ENCODE peak calls at places on chromosomes 1 and 21, in five cellular contexts. P is heart left ventricle, O is A549, H is IMR-90, Q is esophagus squamous epithelium. I is an unnamed sample.

GRCh38 chr1:42163114-42163513 is 1.4 kb downstream of the GUCA2A start:
- DNase-seq in O (no peak), P (no peak), H (no peak), Q (no peak), I (no peak)

GRCh38 chr1:18725231-18725895 is 94.7 kb downstream of the PAX7 start:
- DNase-seq in P (no peak), Q (no peak), H (no peak), O (no peak), I (no peak)

GRCh38 chr1:236795757-236796719 is 946 bp downstream of the MTR start:
- DNase-seq in P (no peak), H (peak), Q (no peak), O (no peak), I (no peak)

GRCh38 chr1:162903246-162903645 is 42.3 kb upstream of the CCDC190 start:
- DNase-seq in P (no peak), O (no peak), H (no peak), Q (no peak), I (no peak)

GRCh38 chr1:183896466-183897026 is 91.6 kb downstream of the RGL1 start:
- DNase-seq in Q (no peak), H (peak), O (no peak), P (no peak), I (no peak)

GRCh38 chr1:33036051-33036525 is 595 bp downstream of the AK2 start:
- DNase-seq in P (no peak), Q (no peak), H (peak), O (peak), I (no peak)

GRCh38 chr1:214573386-214574358 is 22.3 kb upstream of the PTPN14 start:
- DNase-seq in O (no peak), Q (no peak), P (no peak), H (no peak), I (peak)

GRCh38 chr1:179637211-179637860 is 45.7 kb downstream of the TDRD5 start:
- DNase-seq in O (no peak), Q (no peak), P (no peak), H (no peak), I (no peak)

GRCh38 chr1:37949524-37950152 is 2.8 kb upstream of the INPP5B start:
- DNase-seq in H (no peak), P (no peak), Q (no peak), O (no peak), I (no peak)

GRCh38 chr1:64822621-64823020 is 77.7 kb downstream of the RAVER2 start:
- DNase-seq in P (no peak), Q (no peak), H (peak), O (no peak), I (no peak)

GRCh38 chr1:160711528-160712311 is at the start of gene CD48:
- DNase-seq in Q (no peak), O (no peak), H (no peak), P (no peak), I (no peak)

GRCh38 chr1:199684686-199685273 is 342.7 kb upstream of the NR5A2 start:
- DNase-seq in P (no peak), Q (no peak), H (peak), O (peak), I (no peak)

GRCh38 chr21:34198232-34199120 is 125.1 kb downstream of the MRPS6 start:
- DNase-seq in H (no peak), Q (no peak), P (no peak), O (no peak), I (no peak)

GRCh38 chr1:183223467-183223866 is 37.4 kb downstream of the LAMC2 start:
- DNase-seq in P (no peak), Q (no peak), O (no peak), H (peak), I (no peak)

GRCh38 chr21:16509466-16509865 is 779.7 kb downstream of the USP25 start:
- DNase-seq in H (peak), Q (no peak), O (no peak), P (peak), I (no peak)

GRCh38 chr1:98264727-98265126 is 343.9 kb upstream of the DPYD start:
- DNase-seq in H (no peak), O (no peak), Q (no peak), P (no peak), I (no peak)

GRCh38 chr1:153534933-153535663 is 693 bp downstream of the S100A6 start:
- DNase-seq in P (peak), H (no peak), Q (no peak), O (peak), I (peak)

GRCh38 chr1:185073725-185074124 is 28.4 kb downstream of the RNF2 start:
- DNase-seq in Q (no peak), P (no peak), H (peak), O (no peak), I (no peak)

GRCh38 chr1:41480204-41481108 is 4.0 kb downstream of the EDN2 start:
- DNase-seq in P (peak), H (no peak), O (no peak), Q (no peak), I (no peak)

GRCh38 chr1:205261946-205262668 is 34.4 kb downstream of the TMCC2 start:
- DNase-seq in O (no peak), H (peak), Q (no peak), P (no peak), I (no peak)

GRCh38 chr1:18256318-18257235 is 149.0 kb downstream of the IGSF21 start:
- DNase-seq in P (no peak), Q (no peak), O (peak), H (no peak), I (no peak)

GRCh38 chr1:224274970-224275626 is 54.9 kb downstream of the NVL start:
- DNase-seq in Q (no peak), H (no peak), O (no peak), P (no peak), I (no peak)

GRCh38 chr1:41378999-41379740 is 17.9 kb downstream of the FOXO6 start:
- DNase-seq in P (no peak), H (no peak), O (no peak), Q (no peak), I (no peak)

GRCh38 chr1:242211254-242212022 is 212.5 kb upstream of the MAP1LC3C start:
- DNase-seq in H (no peak), O (no peak), P (no peak), Q (no peak), I (no peak)

GRCh38 chr1:3892748-3893147 is 7.3 kb downstream of the C1orf174 start:
- DNase-seq in Q (no peak), O (no peak), H (no peak), P (no peak), I (peak)

GRCh38 chr1:98644510-98644909 is 17.0 kb upstream of the SNX7 start:
- DNase-seq in O (no peak), Q (no peak), H (no peak), P (no peak), I (no peak)

GRCh38 chr1:225573216-225573615 is 79.7 kb downstream of the ENAH start:
- DNase-seq in O (no peak), P (no peak), H (no peak), Q (no peak), I (no peak)

GRCh38 chr1:23613191-23614126 is 54.2 kb upstream of the ID3 start:
- DNase-seq in P (no peak), O (no peak), H (no peak), Q (no peak), I (no peak)

GRCh38 chr1:193533883-193534282 is 347.5 kb upstream of the B3GALT2 start:
- DNase-seq in Q (no peak), P (no peak), O (no peak), H (no peak), I (no peak)

GRCh38 chr1:73674945-73675561 is 522.9 kb downstream of the LRRIQ3 start:
- DNase-seq in Q (no peak), P (no peak), O (no peak), H (no peak), I (no peak)

GRCh38 chr1:23751050-23751814 is 8.0 kb downstream of the ELOA start:
- DNase-seq in Q (no peak), P (no peak), H (peak), O (peak), I (no peak)

GRCh38 chr1:223835754-223836153 is 10.0 kb downstream of the TP53BP2 start:
- DNase-seq in O (no peak), P (no peak), H (no peak), Q (no peak), I (no peak)

GRCh38 chr1:153525088-153525713 is 10.6 kb downstream of the S100A6 start:
- DNase-seq in O (no peak), H (peak), Q (no peak), P (no peak), I (no peak)

DNA sequence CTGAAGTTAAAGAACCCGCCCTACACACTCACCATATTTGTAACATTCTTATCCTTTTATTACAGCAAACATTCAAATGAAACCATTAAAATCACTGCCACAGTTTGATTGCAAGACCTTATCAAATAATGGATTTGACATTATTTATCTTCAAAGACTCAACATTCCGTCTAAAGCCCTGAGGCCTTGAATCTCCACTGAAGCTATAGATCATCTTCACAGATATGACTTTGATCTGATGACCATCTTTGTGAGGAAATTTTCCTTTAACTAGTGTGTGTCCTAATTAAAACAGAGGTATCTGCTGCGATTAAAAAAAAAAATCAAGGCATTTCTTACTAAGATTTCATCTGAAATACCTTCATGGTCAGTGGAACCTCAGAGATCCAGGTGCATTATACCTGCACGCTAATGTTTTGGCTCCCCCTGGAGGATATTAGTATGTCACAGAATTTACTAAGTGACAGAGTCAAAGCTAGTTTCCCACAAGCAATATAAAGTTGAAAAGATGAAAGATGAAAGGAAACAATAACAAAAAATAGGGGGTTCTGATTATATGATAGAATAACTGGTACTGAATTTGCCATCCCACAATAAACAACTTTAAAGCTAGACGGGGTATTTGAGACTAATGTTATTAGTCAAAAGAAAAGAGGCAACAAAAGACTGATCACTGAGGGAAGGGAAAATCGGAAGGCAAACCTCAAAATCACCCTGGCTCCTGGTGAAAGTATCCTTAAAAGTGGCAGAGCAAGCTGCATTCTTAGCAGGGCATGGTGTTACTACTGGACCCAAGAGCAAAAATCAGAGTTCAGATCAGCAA is 923.4 kb downstream of the NCAM2 start:
- DNase-seq in P (no peak), Q (no peak), O (no peak), H (peak), I (no peak)
- TF ChIP-seq CTCF in P (peak), Q (peak), O (no peak), H (peak), I (no peak)

GRCh38 chr1:36115200-36115669 is 9.8 kb downstream of the COL8A2 start:
- DNase-seq in Q (no peak), P (no peak), H (peak), O (no peak), I (peak)
- TF ChIP-seq POLR2A in Q (no peak), P (no peak), H (no peak), O (no peak), I (no peak)

DNA sequence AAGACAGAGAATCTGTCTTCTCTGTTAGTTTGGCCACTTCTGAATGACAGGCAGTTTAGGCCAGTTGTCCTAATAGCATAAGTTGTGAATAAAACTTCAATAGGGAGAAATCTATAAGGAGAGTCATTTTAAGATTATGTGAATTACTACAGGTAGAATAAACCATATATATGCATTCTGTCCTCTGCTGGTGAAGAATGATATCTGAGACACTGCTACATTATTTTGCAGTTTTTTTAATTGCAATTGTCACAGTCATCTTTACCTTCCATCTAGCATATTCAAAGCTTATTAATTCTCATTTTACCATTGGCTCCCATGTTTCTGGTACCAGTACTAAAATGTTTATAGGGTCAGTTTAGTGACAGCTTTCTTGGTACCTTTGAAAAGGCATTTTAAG is 519.6 kb upstream of the DEPDC1 start:
- DNase-seq in P (no peak), Q (no peak), O (no peak), H (no peak), I (no peak)
- TF ChIP-seq CTCF in P (no peak), Q (no peak), O (no peak), H (no peak), I (no peak)

GRCh38 chr1:54803761-54804470 is 2.8 kb upstream of the TTC22 start:
- DNase-seq in P (no peak), Q (no peak), O (no peak), H (peak), I (no peak)

GRCh38 chr1:54798769-54799641 is 2.1 kb downstream of the TTC22 start:
- DNase-seq in Q (no peak), O (no peak), H (peak), P (no peak), I (no peak)

GRCh38 chr1:54800041-54800898 is 853 bp downstream of the TTC22 start:
- DNase-seq in P (no peak), O (no peak), Q (no peak), H (no peak), I (no peak)

GRCh38 chr1:54798206-54798605 is 2.9 kb downstream of the TTC22 start:
- DNase-seq in P (no peak), O (no peak), Q (no peak), H (no peak), I (no peak)

DNA sequence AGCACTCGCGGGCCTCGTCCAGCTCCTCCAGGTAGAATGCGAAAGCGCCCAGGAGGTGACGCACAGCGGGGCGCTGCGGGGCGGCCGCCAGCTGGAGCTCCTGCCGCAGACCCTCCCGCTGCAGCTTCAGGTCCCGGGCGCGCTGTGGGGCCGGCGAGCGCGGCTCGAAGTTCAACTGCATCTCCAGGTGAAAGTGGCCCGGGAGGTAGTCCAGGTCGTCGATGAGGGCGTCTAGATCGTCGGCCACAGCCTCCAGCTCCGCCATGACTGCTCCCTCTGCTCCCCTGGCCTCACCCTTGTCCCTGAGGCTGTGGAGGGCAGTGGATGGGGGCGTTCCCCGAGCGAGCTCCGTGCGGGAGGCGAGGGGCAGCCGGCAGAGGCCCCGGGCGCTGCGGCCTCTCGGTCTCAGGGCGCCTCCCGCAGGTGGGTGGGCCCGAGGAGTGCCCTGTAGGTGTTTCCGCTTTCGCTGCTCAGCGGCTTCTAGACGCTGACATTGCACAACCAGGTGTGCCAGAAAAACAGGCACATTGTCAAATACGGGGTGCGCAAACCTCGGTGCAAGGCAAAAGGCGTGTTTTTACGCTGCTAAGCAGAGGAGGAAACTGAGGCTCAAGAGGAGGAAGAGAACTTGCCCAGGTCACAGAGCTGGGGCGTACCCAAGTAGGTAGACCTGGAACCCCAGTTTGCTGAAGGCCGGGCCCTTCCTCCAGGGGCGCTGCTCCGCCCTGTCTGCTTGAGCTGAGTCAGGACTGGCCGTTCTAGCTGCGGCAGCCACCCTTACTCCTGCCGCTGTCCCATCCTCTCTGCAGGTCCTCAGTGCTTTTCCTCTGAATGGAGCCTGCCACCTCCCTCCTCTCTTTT is at the start of gene TTC22:
- DNase-seq in O (no peak), H (no peak), Q (no peak), P (no peak), I (peak)
- TF ChIP-seq POLR2A in O (no peak), H (no peak), Q (peak), P (no peak), I (no peak)

GRCh38 chr1:22576617-22577016 is 13.3 kb downstream of the EPHA8 start:
- DNase-seq in Q (no peak), H (no peak), O (no peak), P (no peak), I (no peak)

GRCh38 chr1:22572778-22573177 is 9.5 kb downstream of the EPHA8 start:
- DNase-seq in P (no peak), Q (no peak), H (no peak), O (no peak), I (no peak)

GRCh38 chr1:22573237-22573636 is 9.9 kb downstream of the EPHA8 start:
- DNase-seq in Q (no peak), O (no peak), H (no peak), P (no peak), I (no peak)

GRCh38 chr1:22576148-22576544 is 12.9 kb downstream of the EPHA8 start:
- DNase-seq in O (no peak), P (no peak), Q (no peak), H (no peak), I (no peak)

DNA sequence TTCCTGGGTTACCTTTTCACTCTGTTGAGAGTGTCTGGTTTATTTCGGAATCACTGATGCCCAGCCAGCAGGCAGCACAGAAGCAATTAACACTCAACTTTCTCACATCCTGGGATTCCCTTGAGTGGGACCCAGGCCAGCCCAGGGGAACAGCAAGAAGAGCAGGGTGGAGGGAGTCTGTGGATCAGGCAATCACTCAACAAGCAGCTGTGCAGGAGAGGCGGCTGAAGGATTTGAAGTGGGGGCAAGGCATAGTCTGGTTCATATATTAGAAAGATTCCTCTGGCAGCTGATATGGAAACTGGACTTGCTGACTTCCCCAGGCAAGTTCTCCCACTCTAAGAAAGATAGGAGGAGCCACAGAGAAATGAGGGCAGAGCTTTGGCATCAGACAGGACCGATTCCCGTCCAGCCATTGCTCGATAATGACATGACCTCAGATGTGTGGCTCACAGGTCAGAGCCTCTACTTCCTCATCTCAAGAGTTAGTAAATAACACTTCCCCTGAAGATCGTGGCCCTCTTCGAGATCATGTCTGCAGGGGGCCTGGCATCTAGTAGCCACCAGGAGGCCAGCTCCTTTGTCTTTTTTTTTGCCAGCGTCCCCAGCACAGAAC is 12.4 kb downstream of the EPHA8 start:
- DNase-seq in P (no peak), Q (no peak), H (no peak), O (no peak), I (no peak)
- TF ChIP-seq CTCF in P (no peak), Q (no peak), H (no peak), O (no peak), I (no peak)

I was measured in breast epithelium.